ENCODE peak calls at places on chromosomes 2 and 18, in ten cellular contexts. K is transverse colon, Q is GM12891, J is gastrocnemius medialis, Z is endothelial cell of umbilical vein, C is K562, G is uterus, X is GM12878, I is IMR-90, T is body of pancreas. D is an unnamed sample.

GRCh38 chr2:73985318-73986084 is 791 bp downstream of the TET3 start:
- DNase-seq in K (peak), Q (peak), J (no peak), Z (no peak), C (peak), G (peak), X (no peak), I (no peak), T (no peak), D (no peak)

GRCh38 chr2:209334188-209335017 is 89.4 kb upstream of the MAP2 start:
- DNase-seq in K (peak), Q (no peak), J (no peak), Z (peak), C (peak), G (peak), X (no peak), I (peak), T (peak), D (peak)

GRCh38 chr2:134463726-134464076 is 209.8 kb downstream of the MGAT5 start:
- DNase-seq in K (no peak), Q (no peak), J (no peak), Z (no peak), C (no peak), G (no peak), X (no peak), I (no peak), T (no peak), D (no peak)

GRCh38 chr2:68182902-68183301 is 25.2 kb downstream of the PNO1 start:
- DNase-seq in K (no peak), Q (no peak), J (no peak), Z (no peak), C (no peak), G (no peak), X (no peak), I (no peak), T (no peak), D (no peak)

GRCh38 chr2:36556847-36557246 is 41.1 kb downstream of the FEZ2 start:
- DNase-seq in K (no peak), Q (no peak), J (no peak), Z (no peak), C (no peak), G (no peak), X (no peak), I (peak), T (no peak), D (no peak)

GRCh38 chr2:157628532-157629415 is at the start of gene ACVR1C:
- DNase-seq in K (peak), Q (peak), J (peak), Z (peak), C (peak), G (peak), X (no peak), I (peak), T (peak), D (peak)

GRCh38 chr2:132797551-132797950 is 127.5 kb upstream of the LYPD1 start:
- DNase-seq in K (no peak), Q (no peak), J (no peak), Z (no peak), C (no peak), G (no peak), X (no peak), I (peak), T (no peak), D (no peak)

GRCh38 chr2:230170532-230170931 is 49.3 kb downstream of the SP110 start:
- DNase-seq in K (peak), Q (no peak), J (no peak), Z (peak), C (no peak), G (peak), X (no peak), I (no peak), T (peak), D (no peak)

GRCh38 chr2:21055879-21056790 is 12.3 kb upstream of the APOB start:
- DNase-seq in K (no peak), Q (no peak), J (no peak), Z (no peak), C (no peak), G (no peak), X (no peak), I (no peak), T (no peak), D (no peak)

GRCh38 chr2:233940376-233941276 is 23.5 kb downstream of the TRPM8 start:
- DNase-seq in K (no peak), Q (no peak), J (no peak), Z (no peak), C (no peak), G (no peak), X (no peak), I (no peak), T (no peak), D (no peak)

GRCh38 chr2:239438968-239439367 is 38.1 kb upstream of the HDAC4 start:
- DNase-seq in K (no peak), Q (no peak), J (no peak), Z (no peak), C (no peak), G (no peak), X (no peak), I (no peak), T (no peak), D (no peak)

GRCh38 chr2:224894356-224894755 is 147.9 kb downstream of the DOCK10 start:
- DNase-seq in K (no peak), Q (no peak), J (no peak), Z (no peak), C (no peak), G (no peak), X (peak), I (no peak), T (no peak), D (no peak)

GRCh38 chr2:150133623-150134022 is 353.8 kb downstream of the RND3 start:
- DNase-seq in K (no peak), Q (no peak), J (no peak), Z (peak), C (peak), G (peak), X (peak), I (peak), T (peak), D (peak)

GRCh38 chr2:68565858-68566257 is 77.5 kb upstream of the PROKR1 start:
- DNase-seq in K (no peak), Q (no peak), J (no peak), Z (peak), C (peak), G (no peak), X (no peak), I (peak), T (no peak), D (peak)

GRCh38 chr2:64582774-64583340 is 58.7 kb downstream of the AFTPH start:
- DNase-seq in K (no peak), Q (no peak), J (no peak), Z (no peak), C (no peak), G (no peak), X (peak), I (no peak), T (no peak), D (no peak)

GRCh38 chr2:9800975-9801723 is 42.1 kb upstream of the TAF1B start:
- DNase-seq in K (no peak), Q (no peak), J (peak), Z (no peak), C (peak), G (no peak), X (no peak), I (peak), T (no peak), D (peak)

GRCh38 chr2:241558532-241559488 is at the start of gene BOK:
- DNase-seq in K (peak), Q (no peak), J (no peak), Z (peak), C (peak), G (peak), X (no peak), I (peak), T (peak), D (peak)

GRCh38 chr18:23668731-23669130 is 6.0 kb upstream of the ANKRD29 start:
- DNase-seq in K (peak), Q (no peak), J (no peak), Z (no peak), C (no peak), G (no peak), X (no peak), I (no peak), T (no peak), D (no peak)

GRCh38 chr18:23667114-23667513 is 4.4 kb upstream of the ANKRD29 start:
- DNase-seq in K (no peak), Q (no peak), J (no peak), Z (no peak), C (no peak), G (no peak), X (no peak), I (no peak), T (no peak), D (no peak)

GRCh38 chr18:23661735-23662308 is 889 bp downstream of the ANKRD29 start:
- DNase-seq in K (no peak), Q (no peak), J (no peak), Z (no peak), C (no peak), G (no peak), X (no peak), I (no peak), T (no peak), D (no peak)

GRCh38 chr18:23662309-23663263 is at the start of gene ANKRD29:
- DNase-seq in K (peak), Q (peak), J (no peak), Z (peak), C (no peak), G (peak), X (no peak), I (no peak), T (peak), D (peak)

GRCh38 chr18:23664674-23665073 is 2.0 kb upstream of the ANKRD29 start:
- DNase-seq in K (no peak), Q (no peak), J (no peak), Z (no peak), C (no peak), G (no peak), X (no peak), I (peak), T (no peak), D (no peak)
- TF ChIP-seq POLR2A in K (no peak), Q (no peak), J (no peak), Z (no peak), C (no peak), G (no peak), X (no peak), I (no peak), T (no peak), D (no peak)

DNA sequence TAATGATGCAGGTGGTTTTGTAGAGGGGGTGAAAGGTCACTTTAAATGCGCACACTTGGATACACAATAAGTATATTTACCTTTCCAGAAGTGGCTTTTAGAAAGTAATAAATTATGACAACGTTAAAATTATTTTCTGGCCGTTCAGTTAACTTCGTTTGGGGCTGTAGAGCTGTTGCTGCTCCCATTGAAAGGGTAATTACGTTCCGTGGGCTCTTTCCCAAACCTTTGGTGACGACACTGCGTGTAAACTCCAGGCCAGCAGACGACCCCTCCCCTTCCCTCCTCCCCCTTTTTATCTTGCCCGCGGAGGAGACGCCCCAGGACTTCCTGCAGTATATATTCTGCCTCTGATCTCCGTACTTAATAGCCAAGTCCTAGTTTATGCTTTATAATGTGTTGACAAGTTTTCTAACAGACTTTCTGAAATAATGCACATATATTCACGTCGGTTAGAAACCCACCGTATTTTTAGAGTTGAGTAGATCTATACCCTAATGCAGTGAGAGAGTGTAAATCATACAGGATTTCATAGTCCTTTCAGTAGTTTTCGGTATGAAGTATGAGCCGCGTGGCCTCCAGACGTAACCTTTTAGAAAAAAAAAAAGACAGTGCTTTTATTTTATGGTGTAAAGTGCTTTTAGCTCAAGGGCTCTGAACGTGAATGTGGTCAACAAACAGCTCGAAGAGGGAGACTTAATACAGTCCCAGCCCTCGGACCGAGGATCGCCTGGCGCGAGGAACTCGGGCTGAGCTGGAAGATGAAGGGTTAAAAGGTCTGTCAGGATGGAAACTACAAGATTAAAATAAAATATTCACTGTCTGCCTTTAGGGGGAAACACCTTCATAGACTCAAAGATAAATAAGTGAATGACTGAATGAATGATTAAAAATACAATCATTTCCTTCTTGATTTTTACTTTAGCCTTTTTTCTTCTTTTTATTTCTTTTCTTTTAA is 3.8 kb upstream of the BCL11A start:
- DNase-seq in K (no peak), Q (no peak), J (no peak), Z (no peak), C (no peak), G (no peak), X (no peak), I (no peak), T (no peak), D (no peak)
- TF ChIP-seq POLR2A in K (no peak), Q (no peak), J (no peak), Z (no peak), C (no peak), G (no peak), X (no peak), I (no peak), T (no peak), D (no peak)

GRCh38 chr2:148645925-148646559 is 1.5 kb downstream of the EPC2 start:
- DNase-seq in K (peak), Q (peak), J (peak), Z (peak), C (peak), G (peak), X (peak), I (peak), T (peak), D (peak)

GRCh38 chr2:148643421-148643820 is 1.1 kb upstream of the EPC2 start:
- DNase-seq in K (no peak), Q (no peak), J (no peak), Z (peak), C (no peak), G (no peak), X (peak), I (no peak), T (no peak), D (no peak)

GRCh38 chr2:148643998-148644884 is at the start of gene EPC2:
- DNase-seq in K (peak), Q (peak), J (peak), Z (peak), C (peak), G (peak), X (peak), I (peak), T (peak), D (peak)

GRCh38 chr2:148644885-148645134 is 259 bp downstream of the EPC2 start:
- DNase-seq in K (no peak), Q (no peak), J (no peak), Z (no peak), C (no peak), G (no peak), X (no peak), I (no peak), T (no peak), D (no peak)

DNA sequence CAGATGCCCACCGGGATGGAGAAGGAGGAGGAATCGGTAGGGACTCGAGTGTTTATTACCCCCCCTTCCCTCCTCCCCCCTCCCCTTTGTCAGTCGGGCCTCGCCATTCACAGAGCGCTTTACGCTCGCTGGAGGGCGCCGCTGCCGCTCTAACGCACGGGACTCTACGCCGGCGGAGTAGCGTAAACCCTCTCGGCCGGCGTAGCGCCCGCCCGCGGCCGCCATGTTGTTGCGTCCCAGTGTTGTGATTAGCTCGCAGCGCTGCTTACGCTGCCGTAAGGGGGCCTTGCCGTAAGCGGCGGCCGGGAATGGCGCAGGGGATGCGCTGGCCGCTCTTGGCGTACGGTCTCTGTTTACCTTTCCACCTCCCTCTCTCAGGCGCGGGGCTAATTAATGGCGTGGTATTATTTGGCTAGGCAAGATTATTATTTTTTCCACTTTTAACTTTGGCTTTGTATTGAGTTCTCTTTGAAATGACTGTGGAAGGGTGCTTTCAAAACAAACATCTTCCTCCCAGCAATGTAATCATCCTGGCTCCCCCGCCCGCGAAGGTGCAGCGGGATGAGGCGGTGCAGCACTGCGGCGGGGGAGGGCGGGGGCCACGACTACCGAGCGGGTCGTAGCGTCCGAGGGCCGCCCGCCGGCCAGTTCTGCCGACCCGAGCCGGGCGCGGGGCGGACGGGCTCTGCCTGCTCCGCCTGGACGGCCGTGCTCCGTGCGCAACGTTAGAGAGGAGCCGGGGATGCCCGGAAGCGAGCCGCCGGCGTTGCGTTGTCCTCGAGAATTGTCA is 779 bp downstream of the EPC2 start:
- DNase-seq in K (peak), Q (peak), J (peak), Z (peak), C (peak), G (peak), X (peak), I (peak), T (peak), D (peak)
- TF ChIP-seq POLR2A in K (peak), Q (no peak), J (no peak), Z (no peak), C (peak), G (no peak), X (no peak), I (no peak), T (peak), D (peak)

DNA sequence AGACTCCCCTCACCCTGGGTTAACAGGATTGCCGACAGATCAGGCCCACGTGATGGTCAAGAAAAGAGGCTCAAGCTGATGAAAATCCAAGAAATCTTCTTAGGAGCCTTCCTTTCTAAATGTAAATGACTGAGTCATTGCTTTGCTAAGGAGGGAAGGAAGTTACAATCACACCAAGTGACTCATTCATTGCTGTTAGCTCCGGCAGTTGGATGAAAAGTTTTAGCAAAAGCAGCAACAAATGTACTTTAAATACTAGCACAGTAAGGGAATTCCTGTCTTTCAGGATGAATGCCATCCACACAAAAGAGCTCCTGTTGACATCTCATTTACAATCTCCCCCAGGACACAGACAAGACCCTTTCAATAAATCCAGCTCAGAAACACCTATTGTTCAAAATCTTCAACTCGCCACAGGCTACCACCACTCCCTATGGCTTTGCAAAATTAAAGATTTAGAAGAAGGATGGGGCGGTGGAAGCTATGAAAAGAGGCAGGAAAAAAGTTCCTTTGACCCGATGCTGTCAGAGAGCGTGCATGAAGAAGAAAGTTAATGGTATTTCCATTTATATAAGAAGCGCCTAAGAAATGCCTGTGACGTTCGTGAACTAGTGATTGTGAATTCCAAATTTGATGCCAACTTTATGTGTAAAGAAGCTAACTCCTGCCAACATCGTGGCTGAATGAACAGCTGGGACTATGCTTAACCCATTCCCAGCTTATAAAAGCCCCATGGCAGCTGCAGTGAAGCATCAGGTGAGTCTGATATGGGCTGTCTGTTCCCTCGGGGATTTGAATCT is 153.7 kb downstream of the TGIF1 start:
- DNase-seq in K (no peak), Q (no peak), J (peak), Z (peak), C (peak), G (no peak), X (no peak), I (peak), T (peak), D (no peak)
- TF ChIP-seq POLR2A in K (peak), Q (no peak), J (peak), Z (peak), C (no peak), G (peak), X (no peak), I (peak), T (no peak), D (no peak)

GRCh38 chr18:30679285-30679930 is 363.1 kb downstream of the DSC3 start:
- DNase-seq in K (no peak), Q (no peak), J (no peak), Z (no peak), C (peak), G (no peak), X (no peak), I (no peak), T (no peak), D (no peak)
- TF ChIP-seq POLR2A in K (no peak), Q (no peak), J (no peak), Z (no peak), C (no peak), G (no peak), X (no peak), I (no peak), T (no peak), D (no peak)

GRCh38 chr2:218400930-218401833 is 1.5 kb downstream of the CTDSP1 start:
- DNase-seq in K (peak), Q (no peak), J (no peak), Z (no peak), C (peak), G (peak), X (no peak), I (no peak), T (peak), D (no peak)

GRCh38 chr2:218397502-218398436 is 1.9 kb upstream of the CTDSP1 start:
- DNase-seq in K (peak), Q (no peak), J (peak), Z (peak), C (peak), G (peak), X (peak), I (peak), T (peak), D (peak)

GRCh38 chr2:218398437-218399390 is 954 bp upstream of the CTDSP1 start:
- DNase-seq in K (peak), Q (peak), J (peak), Z (peak), C (peak), G (peak), X (no peak), I (peak), T (peak), D (no peak)

GRCh38 chr2:218400167-218400929 is 680 bp downstream of the CTDSP1 start:
- DNase-seq in K (peak), Q (peak), J (no peak), Z (peak), C (peak), G (peak), X (no peak), I (no peak), T (peak), D (no peak)

GRCh38 chr2:218399391-218400166 is at the start of gene CTDSP1:
- DNase-seq in K (peak), Q (peak), J (peak), Z (peak), C (peak), G (peak), X (peak), I (peak), T (peak), D (peak)
- TF ChIP-seq POLR2A in K (peak), Q (no peak), J (peak), Z (peak), C (no peak), G (peak), X (peak), I (peak), T (peak), D (peak)